ENCODE peak calls at places on chromosomes 6 and 20, in nine cellular contexts. N is mammary epithelial cell, D is astrocyte of the spinal cord, U is SK-N-SH, L is right cardiac atrium, W is AG09309, A is bronchial epithelial cell, F is SJSA1, G is AG04450. O is an unnamed sample.

GRCh38 chr20:19098806-19099578 is 113.5 kb upstream of the SLC24A3 start:
- DNase-seq in D (no peak), L (no peak), U (no peak), A (no peak), N (no peak), W (no peak), G (no peak), F (no peak), O (no peak)

GRCh38 chr6:38143191-38144154 is 323.9 kb downstream of the ZFAND3 start:
- DNase-seq in A (no peak), N (peak; percentile 39), F (no peak), U (peak; percentile 71), W (no peak), G (no peak), D (no peak), L (no peak), O (no peak)

GRCh38 chr20:61758556-61759200 is 307.0 kb downstream of the TAF4 start:
- DNase-seq in G (no peak), L (no peak), W (no peak), N (no peak), U (no peak), D (no peak), F (no peak), A (no peak), O (no peak)

GRCh38 chr20:45781391-45781931 is 10.2 kb downstream of the WFDC3 start:
- DNase-seq in G (peak; percentile 83), W (peak; percentile 77), F (peak; percentile 69), U (no peak), N (peak; percentile 98), L (no peak), A (peak; percentile 97), D (peak; percentile 85), O (no peak)

GRCh38 chr6:135066806-135067205 is 12.2 kb upstream of the HBS1L start:
- DNase-seq in G (no peak), F (no peak), U (no peak), L (no peak), W (no peak), N (no peak), A (no peak), D (no peak), O (no peak)

GRCh38 chr6:16591681-16592549 is 169.3 kb downstream of the ATXN1 start:
- DNase-seq in L (no peak), U (no peak), A (no peak), N (no peak), W (no peak), G (no peak), D (no peak), F (no peak), O (no peak)

GRCh38 chr6:141264101-141264500 is 868.6 kb upstream of the GJE1 start:
- DNase-seq in G (no peak), N (peak; percentile 52), W (no peak), U (no peak), L (no peak), D (peak; percentile 14), F (no peak), A (peak; percentile 78), O (no peak)

GRCh38 chr6:3915076-3915791 is 66.1 kb downstream of the FAM50B start:
- DNase-seq in U (no peak), N (no peak), G (no peak), A (no peak), F (no peak), D (no peak), W (no peak), L (no peak), O (no peak)

GRCh38 chr20:48709744-48710143 is 118.1 kb downstream of the PREX1 start:
- DNase-seq in N (no peak), D (no peak), G (no peak), F (no peak), A (no peak), W (no peak), U (no peak), L (no peak), O (no peak)

GRCh38 chr6:107679457-107679856 is 144.7 kb downstream of the SCML4 start:
- DNase-seq in G (no peak), U (no peak), L (no peak), A (no peak), W (no peak), D (no peak), N (no peak), F (no peak), O (peak; percentile 57)

GRCh38 chr20:45456632-45457031 is 12.9 kb upstream of the WFDC2 start:
- DNase-seq in L (no peak), N (peak; percentile 40), D (no peak), U (no peak), W (no peak), G (no peak), F (no peak), A (peak; percentile 56), O (no peak)

GRCh38 chr6:25777031-25777430 is 22.5 kb downstream of the SLC17A4 start:
- DNase-seq in W (no peak), N (no peak), L (no peak), D (no peak), F (no peak), G (no peak), U (no peak), A (no peak), O (no peak)

GRCh38 chr20:45097485-45098095 is 3.3 kb downstream of the KCNS1 start:
- DNase-seq in F (no peak), G (no peak), W (no peak), D (peak; percentile 13), A (no peak), L (peak; percentile 58), U (peak; percentile 67), N (no peak), O (no peak)

GRCh38 chr20:32465092-32465900 is 107.2 kb downstream of the ASXL1 start:
- DNase-seq in U (no peak), N (peak; percentile 24), A (no peak), G (no peak), D (peak; percentile 83), L (peak; percentile 83), W (no peak), F (peak; percentile 93), O (peak; percentile 47)

GRCh38 chr20:2405693-2406065 is 25.0 kb downstream of the TGM6 start:
- DNase-seq in W (no peak), N (no peak), G (no peak), L (no peak), U (no peak), F (no peak), A (no peak), D (no peak), O (no peak)

GRCh38 chr20:33645072-33645358 is 17.1 kb upstream of the C20orf144 start:
- DNase-seq in N (no peak), G (no peak), L (no peak), W (no peak), A (no peak), F (no peak), U (peak; percentile 19), D (no peak), O (no peak)

DNA sequence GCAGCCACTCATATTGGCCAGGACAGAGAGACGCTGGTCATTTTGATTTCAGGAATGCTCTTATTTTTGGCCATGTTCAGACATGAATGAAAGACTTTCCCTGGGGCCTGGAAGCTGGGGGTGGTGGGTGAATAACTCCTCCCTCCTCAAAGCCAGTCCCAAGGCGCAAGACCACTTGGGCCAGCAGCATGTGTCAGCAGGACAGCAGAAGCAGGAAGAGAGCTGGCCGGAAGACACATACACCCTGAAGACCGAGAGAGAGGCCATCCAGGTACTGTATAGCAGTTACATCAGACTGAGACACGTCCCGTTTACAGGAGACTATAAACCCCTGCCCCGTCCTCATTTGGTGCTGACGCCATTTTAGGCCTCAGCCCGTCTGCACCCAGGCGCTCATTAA is 29.2 kb upstream of the ULBP3 start:
- DNase-seq in L (no peak), W (no peak), F (no peak), G (no peak), U (no peak), A (no peak), D (no peak), N (no peak), O (no peak)
- H3K4me3 ChIP-seq in L (no peak overlapping the region), W (no peak overlapping the region), F (no peak overlapping the region), G (no peak overlapping the region), U (no peak overlapping the region), A (no peak overlapping the region), D (no peak overlapping the region), N (no peak overlapping the region), O (no peak overlapping the region)

GRCh38 chr6:159935065-159935464 is 33.8 kb upstream of the IGF2R start:
- DNase-seq in N (no peak), W (no peak), D (peak; percentile 42), L (no peak), G (no peak), U (no peak), A (peak; percentile 54), F (no peak), O (no peak)

GRCh38 chr6:159929819-159930218 is 39.0 kb downstream of the MAS1 start:
- DNase-seq in D (no peak), U (no peak), G (no peak), W (no peak), L (no peak), F (no peak), N (no peak), A (peak; percentile 8), O (peak; percentile 53)

GRCh38 chr6:159934181-159934580 is 34.7 kb upstream of the IGF2R start:
- DNase-seq in D (peak; percentile 29), U (no peak), N (no peak), A (peak; percentile 60), G (no peak), L (no peak), W (no peak), F (no peak), O (no peak)

GRCh38 chr6:159933077-159933476 is 35.8 kb upstream of the IGF2R start:
- DNase-seq in D (no peak), N (no peak), G (no peak), U (no peak), W (no peak), A (no peak), L (no peak), F (no peak), O (no peak)

DNA sequence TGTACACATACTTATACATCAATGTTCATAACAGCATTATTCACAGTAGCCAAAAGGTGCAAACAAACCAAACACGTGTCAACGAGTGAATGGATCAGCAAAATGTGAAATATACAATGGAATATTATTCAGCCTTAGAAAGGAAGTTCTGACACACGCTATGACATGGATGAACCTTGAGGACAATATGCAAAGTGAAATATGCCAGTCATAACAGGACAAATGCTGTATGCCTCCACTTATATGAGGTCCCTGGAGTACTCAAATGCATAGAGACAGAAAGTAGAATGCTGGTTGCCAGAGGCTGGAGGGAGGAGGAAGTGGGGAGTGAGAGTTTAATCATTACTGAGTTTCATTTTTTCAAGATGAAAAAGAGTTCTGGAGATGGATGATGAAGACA is 37.8 kb upstream of the IGF2R start:
- DNase-seq in U (no peak), W (no peak), D (no peak), F (no peak), N (no peak), G (no peak), A (no peak), L (no peak), O (no peak)
- H3K4me3 ChIP-seq in U (no peak overlapping the region), W (no peak overlapping the region), D (no peak overlapping the region), F (no peak overlapping the region), N (no peak overlapping the region), G (no peak overlapping the region), A (no peak overlapping the region), L (no peak overlapping the region), O (no peak overlapping the region)

GRCh38 chr6:40419881-40420705 is 167.1 kb downstream of the LRFN2 start:
- DNase-seq in G (no peak), F (no peak), A (no peak), W (no peak), D (no peak), N (no peak), L (no peak), U (no peak), O (no peak)
- H3K4me3 ChIP-seq in G (no peak overlapping the region), F (no peak overlapping the region), A (no peak overlapping the region), W (no peak overlapping the region), D (no peak overlapping the region), N (no peak overlapping the region), L (no peak overlapping the region), U (no peak overlapping the region), O (no peak overlapping the region)

GRCh38 chr20:10414982-10415650 is 18.9 kb downstream of the MKKS start:
- DNase-seq in W (no peak), N (peak; percentile 83), L (no peak), G (no peak), D (no peak), F (peak; percentile 6), A (peak; percentile 84), U (no peak), O (no peak)
- H3K4me3 ChIP-seq in W (no peak overlapping the region), N (no peak overlapping the region), L (no peak overlapping the region), G (no peak overlapping the region), D (no peak overlapping the region), F (no peak overlapping the region), A (no peak overlapping the region), U (no peak overlapping the region), O (no peak overlapping the region)